ENCODE peak calls at places on chromosomes 2 and 18, in ten cellular contexts. J is D341Med, X is mesendoderm, K is T-cell, M is body of pancreas, Y is KBM-7, R is NCI-H345, G is kidney tubule cell, A is non-pigmented ciliary epithelial cell, C is fibroblast of the aortic adventitia. B is an unnamed sample.

GRCh38 chr18:28468903-28469302 is 292.0 kb upstream of the CDH2 start:
- DNase-seq in J (no peak), Y (no peak), C (peak; percentile 19), A (no peak), M (no peak), R (no peak), X (no peak), K (no peak), G (no peak), B (no peak)

GRCh38 chr2:121471571-121472464 is 58.9 kb upstream of the RNU4ATAC start:
- DNase-seq in C (peak; percentile 91), M (no peak), K (no peak), G (peak; percentile 59), Y (no peak), J (no peak), X (peak; percentile 57), A (peak; percentile 50), R (no peak), B (peak; percentile 67)

GRCh38 chr2:84435331-84436081 is 23.6 kb downstream of the SUCLG1 start:
- DNase-seq in J (no peak), C (peak; percentile 56), G (peak; percentile 56), A (no peak), K (no peak), Y (no peak), M (no peak), X (no peak), R (no peak), B (peak; percentile 51)

GRCh38 chr18:62586148-62586774 is 63.4 kb downstream of the ZCCHC2 start:
- DNase-seq in A (peak; percentile 24), M (peak; percentile 62), G (peak; percentile 62), K (peak; percentile 34), X (peak; percentile 71), Y (peak; percentile 81), R (peak; percentile 45), C (peak; percentile 75), J (peak; percentile 90), B (peak; percentile 26)

GRCh38 chr2:26018184-26018716 is 15.6 kb upstream of the RAB10 start:
- DNase-seq in K (no peak), J (peak; percentile 62), A (peak; percentile 48), X (peak; percentile 85), R (peak; percentile 65), G (peak; percentile 96), Y (no peak), M (peak; percentile 85), C (peak; percentile 91), B (peak; percentile 92)

GRCh38 chr2:128374711-128375413 is 56.2 kb upstream of the HS6ST1 start:
- DNase-seq in R (no peak), J (no peak), G (no peak), A (no peak), C (no peak), M (no peak), X (no peak), K (no peak), Y (no peak), B (no peak)

GRCh38 chr2:36753706-36754221 is 57.3 kb downstream of the VIT start:
- DNase-seq in M (no peak), C (no peak), A (no peak), K (no peak), J (no peak), X (peak; percentile 95), Y (no peak), R (no peak), G (peak; percentile 43), B (no peak)

GRCh38 chr2:6186332-6187100 is 494.3 kb downstream of the SOX11 start:
- DNase-seq in J (no peak), Y (no peak), G (peak; percentile 92), A (peak; percentile 84), C (no peak), X (peak; percentile 51), K (no peak), R (no peak), M (peak; percentile 75), B (no peak)

GRCh38 chr2:235234711-235235110 is 259.1 kb upstream of the AGAP1 start:
- DNase-seq in G (no peak), X (no peak), A (no peak), M (no peak), R (no peak), K (no peak), J (no peak), Y (no peak), C (no peak), B (no peak)

GRCh38 chr18:61998335-61998734 is 105.5 kb upstream of the RNF152 start:
- DNase-seq in M (no peak), X (no peak), R (no peak), J (no peak), A (no peak), C (no peak), Y (no peak), K (no peak), G (no peak), B (no peak)

GRCh38 chr2:235864311-235864710 is 303.9 kb downstream of the GBX2 start:
- DNase-seq in A (no peak), C (no peak), R (no peak), X (no peak), J (no peak), K (no peak), Y (no peak), G (no peak), M (no peak), B (no peak)

GRCh38 chr18:59556265-59556664 is 141.0 kb downstream of the CCBE1 start:
- DNase-seq in A (peak; percentile 27), R (no peak), X (no peak), J (no peak), C (peak; percentile 44), K (no peak), Y (no peak), G (no peak), M (no peak), B (no peak)

GRCh38 chr2:37663390-37663789 is 8.1 kb downstream of the CDC42EP3 start:
- DNase-seq in A (no peak), J (no peak), X (no peak), R (no peak), G (no peak), M (no peak), C (no peak), K (no peak), Y (no peak), B (no peak)

GRCh38 chr2:163370169-163370886 is 365.5 kb downstream of the FIGN start:
- DNase-seq in G (peak; percentile 43), M (no peak), J (no peak), A (no peak), C (no peak), Y (no peak), K (no peak), X (no peak), R (no peak), B (no peak)

GRCh38 chr2:69164379-69164778 is 151.4 kb downstream of the ANTXR1 start:
- DNase-seq in A (peak; percentile 93), R (no peak), X (no peak), Y (no peak), G (peak; percentile 78), M (no peak), J (peak; percentile 61), K (no peak), C (peak; percentile 80), B (peak; percentile 14)

GRCh38 chr2:173118385-173118784 is 42.7 kb downstream of the MAP3K20 start:
- DNase-seq in K (no peak), J (no peak), G (peak; percentile 12), A (no peak), Y (no peak), X (no peak), M (no peak), R (no peak), C (no peak), B (no peak)

GRCh38 chr2:27723372-27724144 is 48.0 kb upstream of the MRPL33 start:
- DNase-seq in C (peak; percentile 82), K (no peak), M (peak; percentile 76), R (peak; percentile 62), Y (peak; percentile 52), X (peak; percentile 84), G (peak; percentile 86), A (no peak), J (peak; percentile 74), B (peak; percentile 81)

GRCh38 chr2:161434127-161434526 is 18.0 kb downstream of the TBR1 start:
- DNase-seq in C (no peak), R (no peak), J (no peak), X (no peak), A (no peak), Y (peak; percentile 77), K (no peak), G (no peak), M (no peak), B (no peak)

GRCh38 chr2:205654878-205655601 is 27.3 kb upstream of the NRP2 start:
- DNase-seq in X (no peak), C (peak; percentile 81), Y (no peak), A (no peak), G (peak; percentile 89), R (no peak), M (no peak), K (no peak), J (no peak), B (peak; percentile 74)

GRCh38 chr18:56501896-56502295 is 136.5 kb downstream of the TXNL1 start:
- DNase-seq in X (peak; percentile 18), Y (no peak), J (no peak), K (no peak), G (no peak), R (no peak), M (no peak), A (no peak), C (peak; percentile 79), B (no peak)

GRCh38 chr2:95039978-95040377 is 14.5 kb downstream of the MAL start:
- DNase-seq in C (no peak), K (no peak), Y (no peak), X (no peak), M (no peak), A (no peak), R (no peak), J (no peak), G (no peak), B (no peak)

GRCh38 chr18:74571895-74572680 is 25.6 kb upstream of the ZNF407 start:
- DNase-seq in Y (no peak), A (no peak), K (no peak), G (peak; percentile 23), J (no peak), X (no peak), R (no peak), M (peak; percentile 33), C (no peak), B (no peak)

GRCh38 chr2:175815537-175815936 is 186.5 kb downstream of the LNPK start:
- DNase-seq in K (no peak), G (no peak), C (peak; percentile 43), J (no peak), R (no peak), M (no peak), X (no peak), Y (no peak), A (no peak), B (no peak)

GRCh38 chr2:52594036-52594435 is 1173.6 kb upstream of the CHAC2 start:
- DNase-seq in A (peak; percentile 11), K (no peak), C (no peak), J (no peak), M (no peak), Y (no peak), R (no peak), X (peak; percentile 27), G (no peak), B (no peak)

GRCh38 chr18:45951021-45951714 is 16.0 kb downstream of the EPG5 start:
- DNase-seq in A (peak; percentile 76), Y (no peak), M (no peak), G (peak; percentile 81), J (no peak), X (peak; percentile 16), K (no peak), C (peak; percentile 85), R (no peak), B (no peak)

GRCh38 chr18:48656176-48656575 is 117.3 kb downstream of the CTIF start:
- DNase-seq in J (no peak), Y (no peak), G (no peak), X (no peak), A (no peak), R (no peak), K (no peak), C (no peak), M (no peak), B (no peak)

GRCh38 chr18:79951545-79952456 is at the start of gene SLC66A2:
- DNase-seq in M (peak; percentile 94), C (peak; percentile 77), R (peak; percentile 90), K (peak; percentile 95), X (peak; percentile 80), J (peak; percentile 100), G (peak; percentile 87), Y (peak; percentile 77), A (no peak), B (peak; percentile 7)

GRCh38 chr2:46438794-46439193 is 40.6 kb upstream of the TMEM247 start:
- DNase-seq in K (no peak), R (no peak), Y (no peak), G (no peak), M (no peak), J (no peak), X (no peak), A (no peak), C (no peak), B (no peak)